ENCODE peak calls at places on chromosome 3, in seven cellular contexts. C is heart left ventricle, K is GM12878, Q is gastrocnemius medialis, V is HCT116, A is body of pancreas, F is A549. P is an unnamed sample.

GRCh38 chr3:66428733-66429132 is 72.1 kb downstream of the LRIG1 start:
- ATAC-seq in C (peak; percentile 76), K (peak; percentile 34), Q (peak; percentile 64), V (no peak), A (peak; percentile 86), F (peak; percentile 94), P (peak; percentile 82)

GRCh38 chr3:98917608-98918007 is 16.1 kb upstream of the DCBLD2 start:
- ATAC-seq in C (peak; percentile 44), K (no peak), Q (no peak), V (no peak), A (no peak), F (no peak), P (no peak)

GRCh38 chr3:13825317-13825590 is 54.6 kb downstream of the WNT7A start:
- ATAC-seq in C (no peak), K (no peak), Q (no peak), V (no peak), A (no peak), F (no peak), P (no peak)

GRCh38 chr3:63333815-63334214 is 55.7 kb downstream of the SYNPR start:
- ATAC-seq in C (no peak), K (no peak), Q (no peak), V (no peak), A (no peak), F (no peak), P (no peak)

GRCh38 chr3:162544246-162544645 is 1047.6 kb downstream of the OTOL1 start:
- ATAC-seq in C (no peak), K (no peak), Q (no peak), V (no peak), A (no peak), F (no peak), P (no peak)

GRCh38 chr3:184740509-184741258 is 28.8 kb upstream of the MAGEF1 start:
- ATAC-seq in C (no peak), K (peak; percentile 52), Q (no peak), V (peak; percentile 89), A (no peak), F (no peak), P (no peak)

GRCh38 chr3:146511402-146512134 is 32.8 kb downstream of the PLSCR1 start:
- ATAC-seq in C (no peak), K (no peak), Q (no peak), V (no peak), A (peak; percentile 89), F (no peak), P (no peak)

GRCh38 chr3:53708001-53708621 is 138.1 kb downstream of the CHDH start:
- ATAC-seq in C (peak; percentile 47), K (no peak), Q (no peak), V (no peak), A (no peak), F (peak; percentile 67), P (no peak)

GRCh38 chr3:20041197-20041780 is 1.0 kb downstream of the KAT2B start:
- ATAC-seq in C (peak; percentile 91), K (peak; percentile 73), Q (peak; percentile 66), V (peak; percentile 45), A (peak; percentile 58), F (peak; percentile 69), P (peak; percentile 37)

GRCh38 chr3:52046186-52046913 is 10.0 kb downstream of the DUSP7 start:
- ATAC-seq in C (peak; percentile 62), K (no peak), Q (peak; percentile 25), V (peak; percentile 73), A (peak; percentile 33), F (peak; percentile 90), P (peak; percentile 33)

GRCh38 chr3:184474907-184475306 is 86.7 kb upstream of the EPHB3 start:
- ATAC-seq in C (no peak), K (no peak), Q (no peak), V (no peak), A (no peak), F (no peak), P (no peak)

GRCh38 chr3:52479876-52480575 is 15.1 kb upstream of the STAB1 start:
- ATAC-seq in C (no peak), K (no peak), Q (no peak), V (no peak), A (no peak), F (no peak), P (no peak)

GRCh38 chr3:149044329-149045083 is 41.8 kb downstream of the HLTF start:
- ATAC-seq in C (no peak), K (no peak), Q (peak; percentile 18), V (no peak), A (no peak), F (no peak), P (no peak)

GRCh38 chr3:56413911-56414310 is 54.4 kb downstream of the ERC2 start:
- ATAC-seq in C (no peak), K (no peak), Q (no peak), V (no peak), A (no peak), F (no peak), P (no peak)

GRCh38 chr3:65356331-65357286 is 668.8 kb upstream of the ADAMTS9 start:
- ATAC-seq in C (peak; percentile 41), K (no peak), Q (no peak), V (no peak), A (no peak), F (no peak), P (no peak)

GRCh38 chr3:116777181-116777840 is 67.7 kb downstream of the TUSC7 start:
- ATAC-seq in C (no peak), K (no peak), Q (no peak), V (no peak), A (no peak), F (no peak), P (no peak)

GRCh38 chr3:12638105-12638504 is 25.8 kb downstream of the RAF1 start:
- ATAC-seq in C (peak; percentile 53), K (no peak), Q (no peak), V (no peak), A (peak; percentile 77), F (peak; percentile 49), P (no peak)

GRCh38 chr3:31724144-31724543 is 191.4 kb downstream of the STT3B start:
- ATAC-seq in C (no peak), K (no peak), Q (no peak), V (no peak), A (no peak), F (no peak), P (no peak)

GRCh38 chr3:135453333-135453732 is 512.2 kb upstream of the PPP2R3A start:
- ATAC-seq in C (no peak), K (no peak), Q (no peak), V (no peak), A (no peak), F (no peak), P (no peak)

GRCh38 chr3:15636028-15636709 is 34.6 kb downstream of the BTD start:
- ATAC-seq in C (peak; percentile 80), K (peak; percentile 39), Q (peak; percentile 16), V (peak; percentile 75), A (peak; percentile 65), F (peak; percentile 82), P (peak; percentile 36)

DNA sequence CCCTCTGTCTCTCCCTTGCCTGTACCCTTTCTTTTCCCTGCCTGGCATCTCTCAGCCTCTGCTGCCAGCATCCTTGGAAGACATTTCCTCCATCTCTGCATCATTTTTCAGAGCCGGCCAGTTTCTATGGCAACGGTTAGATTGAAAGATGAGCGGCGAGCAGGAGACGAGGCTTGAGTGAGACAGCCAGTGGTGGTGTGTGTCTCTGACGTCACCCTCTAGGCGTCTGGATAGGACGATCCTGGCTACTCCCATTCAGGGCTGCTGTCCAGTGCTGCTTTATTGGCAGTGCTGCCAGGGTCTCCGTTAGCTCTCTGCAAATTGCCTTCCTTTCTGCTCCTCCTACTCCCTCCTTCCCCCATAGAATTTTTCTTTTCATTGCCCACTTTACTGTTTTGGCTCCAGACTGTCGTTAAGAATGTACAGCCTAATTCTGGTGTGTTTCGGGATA is 57.9 kb downstream of the TRAK1 start:
- ATAC-seq in C (peak; percentile 96), K (no peak), Q (peak; percentile 97), V (peak; percentile 78), A (peak; percentile 52), F (peak; percentile 69), P (peak; percentile 95)
- H3K4me1 ChIP-seq in C (peaks cover 32% of the 10 kb centered on the region), K (peaks cover 4% of the 10 kb centered on the region), Q (peaks cover 57% of the 10 kb centered on the region), V (peaks cover 27% of the 10 kb centered on the region), A (no peaks in the 10 kb centered on the region), F (peaks cover 28% of the 10 kb centered on the region), P (no peaks in the 10 kb centered on the region)

GRCh38 chr3:50205719-50206276 is 727 bp downstream of the SLC38A3 start:
- ATAC-seq in C (peak; percentile 73), K (peak; percentile 58), Q (peak; percentile 69), V (peak; percentile 88), A (peak; percentile 65), F (no peak), P (no peak)
- TF ChIP-seq POLR2A in C (no peak), K (no peak), Q (peak; percentile 32), V (no peak), A (peak; percentile 67), F (no peak), P (no peak)

DNA sequence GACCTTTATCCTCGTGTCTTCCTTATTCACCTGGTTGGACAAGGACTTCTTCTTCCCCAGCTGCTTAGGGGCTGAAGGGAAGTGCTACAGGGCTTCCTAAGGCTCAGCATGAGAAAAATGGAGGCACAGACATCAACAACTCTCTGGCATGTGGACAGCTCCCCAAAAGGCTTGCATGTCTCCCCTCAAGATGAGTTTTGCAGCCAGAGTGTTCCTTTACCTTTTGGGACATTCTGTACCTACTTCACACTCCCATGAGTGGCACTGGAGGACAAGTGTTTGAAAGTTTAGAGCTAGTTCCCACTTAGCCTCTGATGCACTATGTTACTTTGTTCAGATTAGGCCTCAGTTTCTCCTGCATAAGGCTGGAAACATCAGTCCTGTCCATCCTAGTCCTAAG is 77.1 kb upstream of the HACD2 start:
- ATAC-seq in C (no peak), K (no peak), Q (no peak), V (no peak), A (no peak), F (no peak), P (no peak)
- H3K4me1 ChIP-seq in C (peaks cover 46% of the 10 kb centered on the region), K (no peaks in the 10 kb centered on the region), Q (peaks cover 53% of the 10 kb centered on the region), V (no peaks in the 10 kb centered on the region), A (peaks cover 8% of the 10 kb centered on the region), F (no peaks in the 10 kb centered on the region), P (peaks cover 27% of the 10 kb centered on the region)

GRCh38 chr3:187264051-187264450 is 27.5 kb downstream of the MASP1 start:
- ATAC-seq in C (peak; percentile 54), K (no peak), Q (no peak), V (no peak), A (peak; percentile 98), F (peak; percentile 79), P (no peak)

GRCh38 chr3:187266691-187267090 is 24.8 kb downstream of the MASP1 start:
- ATAC-seq in C (no peak), K (no peak), Q (no peak), V (no peak), A (no peak), F (no peak), P (no peak)

GRCh38 chr3:187264946-187265345 is 26.6 kb downstream of the MASP1 start:
- ATAC-seq in C (peak; percentile 3), K (no peak), Q (no peak), V (no peak), A (no peak), F (no peak), P (no peak)

GRCh38 chr3:187267306-187267705 is 24.2 kb downstream of the MASP1 start:
- ATAC-seq in C (no peak), K (no peak), Q (peak; percentile 10), V (no peak), A (no peak), F (no peak), P (no peak)

DNA sequence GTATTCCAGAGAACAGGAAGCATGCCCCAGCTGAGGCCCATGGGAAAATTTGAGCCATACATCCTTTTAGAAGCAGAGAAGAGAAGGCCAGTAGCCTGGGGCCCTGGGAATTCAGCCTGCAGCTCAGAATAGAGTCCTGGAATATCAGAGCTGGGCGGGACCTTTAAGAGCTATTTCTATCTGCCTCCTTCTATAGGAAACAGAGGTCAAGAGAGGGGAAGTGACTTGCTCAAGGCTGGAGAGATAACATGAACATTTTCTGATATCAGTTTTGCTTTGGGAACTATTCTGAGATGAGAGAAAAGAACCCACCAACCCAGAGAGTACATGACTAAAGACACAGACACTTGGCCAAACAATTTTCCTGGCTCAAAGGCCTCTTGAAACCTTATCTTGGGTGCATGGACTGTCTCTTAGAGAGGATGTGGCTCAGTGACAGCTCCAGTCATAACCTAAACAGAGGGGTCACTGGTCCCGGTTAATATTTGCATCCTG is 26.0 kb downstream of the MASP1 start:
- ATAC-seq in C (peak; percentile 87), K (no peak), Q (peak; percentile 68), V (no peak), A (no peak), F (no peak), P (no peak)
- TF ChIP-seq POLR2A in C (no peak), K (no peak), Q (no peak), V (no peak), A (no peak), F (no peak), P (no peak)